ENCODE peak calls at places on chromosomes 1 and 21, in eight cellular contexts. One of them, this sample, is unnamed.

GRCh38 chr1:17434591-17434990 is 4.9 kb downstream of the RCC2 start:
- DNase-seq in GM12891: no peak
- DNase-seq in T-helper 22 cell: no peak
- DNase-seq in T1000: no peak
- DNase-seq in HT-29: no peak
- DNase-seq in CD4-positive, alpha-beta T cell: no peak
- DNase-seq in fibroblast of pulmonary artery: no peak
- DNase-seq in activated CD8-positive, alpha-beta memory T cell treated with anti-CD3 and anti-CD28 coated beads for 48 hours: no peak
- DNase-seq in this sample: no peak

GRCh38 chr1:64917328-64917861 is 49.0 kb downstream of the JAK1 start:
- DNase-seq in GM12891: no peak
- DNase-seq in T-helper 22 cell: no peak
- DNase-seq in T1000: peak; percentile 82
- DNase-seq in HT-29: peak; percentile 52
- DNase-seq in CD4-positive, alpha-beta T cell: no peak
- DNase-seq in fibroblast of pulmonary artery: peak; percentile 98
- DNase-seq in activated CD8-positive, alpha-beta memory T cell treated with anti-CD3 and anti-CD28 coated beads for 48 hours: no peak
- DNase-seq in this sample: peak; percentile 37

GRCh38 chr1:233256789-233257188 is 38.7 kb downstream of the PCNX2 start:
- DNase-seq in GM12891: no peak
- DNase-seq in T-helper 22 cell: no peak
- DNase-seq in T1000: no peak
- DNase-seq in HT-29: no peak
- DNase-seq in CD4-positive, alpha-beta T cell: no peak
- DNase-seq in fibroblast of pulmonary artery: no peak
- DNase-seq in activated CD8-positive, alpha-beta memory T cell treated with anti-CD3 and anti-CD28 coated beads for 48 hours: no peak
- DNase-seq in this sample: no peak

GRCh38 chr1:69710484-69710883 is 142.8 kb downstream of the LRRC7 start:
- DNase-seq in GM12891: no peak
- DNase-seq in T-helper 22 cell: no peak
- DNase-seq in T1000: no peak
- DNase-seq in HT-29: no peak
- DNase-seq in CD4-positive, alpha-beta T cell: no peak
- DNase-seq in fibroblast of pulmonary artery: peak; percentile 6
- DNase-seq in activated CD8-positive, alpha-beta memory T cell treated with anti-CD3 and anti-CD28 coated beads for 48 hours: no peak
- DNase-seq in this sample: no peak

GRCh38 chr1:88878731-88879130 is 12.6 kb downstream of the GTF2B start:
- DNase-seq in GM12891: no peak
- DNase-seq in T-helper 22 cell: no peak
- DNase-seq in T1000: no peak
- DNase-seq in HT-29: no peak
- DNase-seq in CD4-positive, alpha-beta T cell: no peak
- DNase-seq in fibroblast of pulmonary artery: no peak
- DNase-seq in activated CD8-positive, alpha-beta memory T cell treated with anti-CD3 and anti-CD28 coated beads for 48 hours: no peak
- DNase-seq in this sample: no peak

GRCh38 chr1:75954594-75954993 is 22.4 kb upstream of the ASB17 start:
- DNase-seq in GM12891: no peak
- DNase-seq in T-helper 22 cell: no peak
- DNase-seq in T1000: no peak
- DNase-seq in HT-29: peak; percentile 43
- DNase-seq in CD4-positive, alpha-beta T cell: no peak
- DNase-seq in fibroblast of pulmonary artery: peak; percentile 46
- DNase-seq in activated CD8-positive, alpha-beta memory T cell treated with anti-CD3 and anti-CD28 coated beads for 48 hours: no peak
- DNase-seq in this sample: no peak

GRCh38 chr21:33611006-33611744 is 22.7 kb upstream of the DONSON start:
- DNase-seq in GM12891: no peak
- DNase-seq in T-helper 22 cell: no peak
- DNase-seq in T1000: no peak
- DNase-seq in HT-29: no peak
- DNase-seq in CD4-positive, alpha-beta T cell: no peak
- DNase-seq in fibroblast of pulmonary artery: no peak
- DNase-seq in activated CD8-positive, alpha-beta memory T cell treated with anti-CD3 and anti-CD28 coated beads for 48 hours: no peak
- DNase-seq in this sample: no peak

GRCh38 chr1:117632269-117633067 is 26.6 kb downstream of the TENT5C start:
- DNase-seq in GM12891: no peak
- DNase-seq in T-helper 22 cell: no peak
- DNase-seq in T1000: no peak
- DNase-seq in HT-29: no peak
- DNase-seq in CD4-positive, alpha-beta T cell: no peak
- DNase-seq in fibroblast of pulmonary artery: no peak
- DNase-seq in activated CD8-positive, alpha-beta memory T cell treated with anti-CD3 and anti-CD28 coated beads for 48 hours: no peak
- DNase-seq in this sample: peak; percentile 83

This sample was measured in OCI-LY7.